ENCODE peak calls at places on chromosomes 16 and 17, in six cellular contexts. R, J, M, N, G and V are unnamed samples.
A peak's percentile ranks its signal among the peaks of the same experiment; 100 is the strongest.

GRCh38 chr17:55577011-55577586 is 65.8 kb upstream of the SMIM36 start:
- DNase-seq in R (peak; percentile 49), J (peak; percentile 95), M (peak; percentile 82), N (peak; percentile 77), G (no peak), V (peak; percentile 66)

GRCh38 chr16:87851141-87851587 is 18.1 kb downstream of the SLC7A5 start:
- DNase-seq in R (no peak), J (no peak), M (no peak), N (no peak), G (no peak), V (no peak)

GRCh38 chr17:78611636-78612035 is 34.4 kb upstream of the DNAH17 start:
- DNase-seq in R (no peak), J (peak; percentile 56), M (peak; percentile 93), N (no peak), G (no peak), V (peak; percentile 48)

GRCh38 chr17:50767446-50767845 is at the start of gene ANKRD40CL:
- DNase-seq in R (no peak), J (no peak), M (no peak), N (no peak), G (no peak), V (no peak)

GRCh38 chr17:1298616-1299015 is 19.2 kb downstream of the TRARG1 start:
- DNase-seq in R (no peak), J (no peak), M (no peak), N (peak; percentile 72), G (no peak), V (no peak)

GRCh38 chr17:46769531-46770438 is 48.7 kb downstream of the WNT3 start:
- DNase-seq in R (no peak), J (peak; percentile 25), M (no peak), N (peak; percentile 18), G (peak; percentile 24), V (no peak)

GRCh38 chr17:78272181-78272913 is 40.9 kb downstream of the TMEM235 start:
- DNase-seq in R (no peak), J (peak; percentile 79), M (peak; percentile 97), N (peak; percentile 93), G (peak; percentile 79), V (peak; percentile 98)

GRCh38 chr16:89602273-89602951 is 11.0 kb upstream of the DPEP1 start:
- DNase-seq in R (no peak), J (peak; percentile 86), M (peak; percentile 83), N (peak; percentile 79), G (no peak), V (peak; percentile 93)

GRCh38 chr16:89395150-89396142 is 94.9 kb downstream of the ANKRD11 start:
- DNase-seq in R (peak; percentile 93), J (peak; percentile 99), M (peak; percentile 99), N (no peak), G (peak; percentile 92), V (peak; percentile 97)

GRCh38 chr16:51708861-51709260 is 557.8 kb upstream of the SALL1 start:
- DNase-seq in R (no peak), J (no peak), M (no peak), N (no peak), G (no peak), V (no peak)

GRCh38 chr17:45131616-45132301 is 556 bp downstream of the PLCD3 start:
- DNase-seq in R (no peak), J (no peak), M (peak; percentile 44), N (peak; percentile 58), G (peak; percentile 48), V (no peak)

GRCh38 chr16:49527621-49528020 is 154.0 kb downstream of the C16orf78 start:
- DNase-seq in R (no peak), J (peak; percentile 6), M (no peak), N (no peak), G (no peak), V (no peak)

GRCh38 chr17:80146121-80147034 is 550 bp downstream of the EIF4A3 start:
- DNase-seq in R (no peak), J (no peak), M (peak; percentile 43), N (peak; percentile 30), G (no peak), V (no peak)

GRCh38 chr17:78993241-78993956 is 13.7 kb upstream of the LGALS3BP start:
- DNase-seq in R (no peak), J (peak; percentile 54), M (peak; percentile 54), N (peak; percentile 73), G (peak; percentile 72), V (peak; percentile 41)

GRCh38 chr17:7989781-7990655 is 12.4 kb upstream of the GUCY2D start:
- DNase-seq in R (peak; percentile 31), J (peak; percentile 53), M (peak; percentile 62), N (peak; percentile 95), G (peak; percentile 91), V (peak; percentile 55)

GRCh38 chr16:21101631-21102420 is 48.8 kb downstream of the DNAH3 start:
- DNase-seq in R (no peak), J (peak; percentile 31), M (peak; percentile 23), N (peak; percentile 25), G (peak; percentile 31), V (peak; percentile 33)

GRCh38 chr17:5705081-5705875 is 121.0 kb upstream of the NLRP1 start:
- DNase-seq in R (no peak), J (no peak), M (no peak), N (peak; percentile 30), G (no peak), V (no peak)

GRCh38 chr17:79915850-79916430 is 76.7 kb upstream of the CBX4 start:
- DNase-seq in R (no peak), J (peak; percentile 45), M (peak; percentile 52), N (peak; percentile 66), G (peak; percentile 88), V (peak; percentile 40)

GRCh38 chr16:54402270-54402669 is 115.7 kb upstream of the IRX3 start:
- DNase-seq in R (peak; percentile 39), J (no peak), M (no peak), N (no peak), G (no peak), V (no peak)

GRCh38 chr17:81517339-81518112 is 4.9 kb upstream of the ACTG1 start:
- DNase-seq in R (no peak), J (no peak), M (peak; percentile 30), N (no peak), G (no peak), V (no peak)

GRCh38 chr17:3401786-3402185 is 3.6 kb upstream of the OR1E1 start:
- DNase-seq in R (no peak), J (no peak), M (no peak), N (no peak), G (no peak), V (no peak)

GRCh38 chr17:71963341-71963740 is 157.5 kb upstream of the SOX9 start:
- DNase-seq in R (no peak), J (no peak), M (no peak), N (no peak), G (no peak), V (no peak)

GRCh38 chr17:76422406-76422805 is 30.5 kb downstream of the UBE2O start:
- DNase-seq in R (no peak), J (no peak), M (no peak), N (no peak), G (no peak), V (no peak)